ENCODE peak calls at places on chromosome 4, in five cellular contexts. O, I, J, Y and A are unnamed samples. For H3K27me3, the result is how much of the 10 kb centered on the place peaks cover.

GRCh38 chr4:181647396-181648107 is 595.6 kb upstream of the TENM3 start:
- DNase-seq in Y (no peak), J (peak), I (no peak), O (peak), A (no peak)

GRCh38 chr4:85495621-85496020 is 20.7 kb downstream of the ARHGAP24 start:
- DNase-seq in Y (no peak), O (peak), J (no peak), I (no peak), A (no peak)

GRCh38 chr4:127748957-127749356 is 18.8 kb downstream of the SLC25A31 start:
- DNase-seq in Y (no peak), J (no peak), I (no peak), O (no peak), A (no peak)

GRCh38 chr4:89000844-89001360 is 56.1 kb downstream of the FAM13A start:
- DNase-seq in I (no peak), J (peak), Y (no peak), O (peak), A (no peak)

GRCh38 chr4:152500798-152501434 is 35.0 kb downstream of the FBXW7 start:
- DNase-seq in J (peak), Y (no peak), I (peak), O (peak), A (peak)

GRCh38 chr4:182297659-182298058 is 54.5 kb downstream of the TENM3 start:
- DNase-seq in O (no peak), I (no peak), J (peak), Y (no peak), A (no peak)

GRCh38 chr4:28313729-28314713 is 1453.4 kb downstream of the STIM2 start:
- DNase-seq in O (no peak), I (no peak), Y (no peak), J (no peak), A (no peak)

GRCh38 chr4:124179521-124180186 is 532.9 kb downstream of the ANKRD50 start:
- DNase-seq in Y (no peak), J (no peak), I (no peak), O (no peak), A (no peak)

GRCh38 chr4:130071746-130072145 is 975.8 kb downstream of the C4orf33 start:
- DNase-seq in Y (no peak), I (no peak), O (no peak), J (no peak), A (no peak)

GRCh38 chr4:124199755-124200154 is 512.8 kb downstream of the ANKRD50 start:
- DNase-seq in I (no peak), O (peak), J (peak), Y (no peak), A (no peak)

GRCh38 chr4:181688416-181688815 is 554.8 kb upstream of the TENM3 start:
- DNase-seq in J (peak), Y (no peak), O (peak), I (no peak), A (no peak)

GRCh38 chr4:101418055-101418454 is 70.7 kb upstream of the PPP3CA start:
- DNase-seq in Y (no peak), I (no peak), J (peak), O (no peak), A (no peak)

GRCh38 chr4:168433576-168433975 is 46.7 kb downstream of the DDX60L start:
- DNase-seq in J (peak), I (no peak), Y (no peak), O (peak), A (no peak)

GRCh38 chr4:634599-634985 is 9.2 kb downstream of the PDE6B start:
- DNase-seq in J (no peak), I (no peak), Y (no peak), O (no peak), A (no peak)

GRCh38 chr4:5037553-5038551 is 13.4 kb upstream of the STK32B start:
- DNase-seq in O (peak), Y (no peak), I (no peak), J (peak), A (no peak)

GRCh38 chr4:155578219-155578618 is 88.4 kb upstream of the GUCY1A1 start:
- DNase-seq in I (no peak), O (no peak), J (peak), Y (no peak), A (no peak)

GRCh38 chr4:88514557-88515511 is 8.7 kb downstream of the PYURF start:
- DNase-seq in J (no peak), I (no peak), Y (no peak), O (no peak), A (no peak)

GRCh38 chr4:102390438-102390837 is 45.2 kb upstream of the SLC39A8 start:
- DNase-seq in O (peak), Y (no peak), J (peak), I (no peak), A (no peak)

GRCh38 chr4:164596927-164597326 is 157.0 kb upstream of the SMIM31 start:
- DNase-seq in Y (no peak), O (no peak), I (no peak), J (no peak), A (no peak)

GRCh38 chr4:179344861-179345260 is 1902.6 kb upstream of the AGA start:
- DNase-seq in O (no peak), J (no peak), Y (no peak), I (no peak), A (no peak)
- H3K27me3 ChIP-seq in O (under half), J (under half), Y (under half), I (under half), A (under half)

GRCh38 chr4:108156391-108156790 is 12.3 kb downstream of the LEF1 start:
- DNase-seq in J (no peak), O (no peak), I (no peak), Y (no peak), A (no peak)
- H3K27me3 ChIP-seq in J (under half), O (half or more), I (under half), Y (half or more), A (under half)

GRCh38 chr4:112704991-112705845 is 68.3 kb downstream of the LARP7 start:
- DNase-seq in J (peak), I (peak), O (peak), Y (peak), A (peak)
- H3K27me3 ChIP-seq in J (under half), I (under half), O (half or more), Y (under half), A (under half)

GRCh38 chr4:185993328-185993973 is 75.5 kb upstream of the TLR3 start:
- DNase-seq in O (no peak), I (no peak), Y (no peak), J (no peak), A (no peak)

GRCh38 chr4:185987976-185988627 is 80.9 kb upstream of the TLR3 start:
- DNase-seq in O (peak), Y (no peak), I (no peak), J (peak), A (no peak)

GRCh38 chr4:185994750-185995149 is 74.2 kb upstream of the TLR3 start:
- DNase-seq in Y (no peak), O (no peak), I (no peak), J (no peak), A (no peak)

GRCh38 chr4:185992585-185992984 is 76.4 kb upstream of the TLR3 start:
- DNase-seq in I (no peak), J (no peak), Y (no peak), O (no peak), A (no peak)

DNA sequence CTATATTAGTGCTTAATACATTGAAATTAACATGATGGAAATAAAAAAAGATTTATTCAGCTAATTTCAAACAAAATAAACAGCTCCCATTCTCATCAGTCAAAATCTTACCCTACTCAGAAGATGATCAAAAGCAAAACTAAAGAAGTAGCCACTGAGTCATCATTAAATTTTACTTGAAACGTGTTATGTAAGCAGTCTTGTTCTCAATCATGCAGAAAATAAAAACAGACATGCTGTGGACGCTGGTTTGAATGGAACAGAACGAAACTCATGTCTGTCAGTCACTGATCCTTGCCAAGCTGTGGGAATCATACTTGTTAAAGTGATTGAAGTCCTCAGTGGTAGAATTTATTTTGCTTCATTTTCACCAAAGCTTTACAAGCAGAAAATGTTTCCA is 77.2 kb upstream of the TLR3 start:
- DNase-seq in I (no peak), Y (no peak), J (no peak), O (no peak), A (no peak)
- H3K27me3 ChIP-seq in I (under half), Y (under half), J (under half), O (under half), A (under half)

GRCh38 chr4:56654238-56654632 is 26.9 kb downstream of the HOPX start:
- DNase-seq in I (peak), J (peak), O (no peak), Y (no peak), A (no peak)
- H3K27me3 ChIP-seq in I (under half), J (half or more), O (half or more), Y (under half), A (under half)

GRCh38 chr4:175999944-176000343 is 65.7 kb upstream of the WDR17 start:
- DNase-seq in Y (no peak), J (no peak), I (no peak), O (no peak), A (no peak)

GRCh38 chr4:175998782-175999181 is 66.9 kb upstream of the WDR17 start:
- DNase-seq in J (no peak), I (no peak), O (no peak), Y (no peak), A (peak)

GRCh38 chr4:176001171-176002006 is 64.3 kb upstream of the WDR17 start:
- DNase-seq in Y (no peak), I (no peak), J (peak), O (peak), A (peak)

GRCh38 chr4:175996231-175996630 is 69.4 kb upstream of the WDR17 start:
- DNase-seq in O (no peak), J (no peak), Y (no peak), I (no peak), A (no peak)

DNA sequence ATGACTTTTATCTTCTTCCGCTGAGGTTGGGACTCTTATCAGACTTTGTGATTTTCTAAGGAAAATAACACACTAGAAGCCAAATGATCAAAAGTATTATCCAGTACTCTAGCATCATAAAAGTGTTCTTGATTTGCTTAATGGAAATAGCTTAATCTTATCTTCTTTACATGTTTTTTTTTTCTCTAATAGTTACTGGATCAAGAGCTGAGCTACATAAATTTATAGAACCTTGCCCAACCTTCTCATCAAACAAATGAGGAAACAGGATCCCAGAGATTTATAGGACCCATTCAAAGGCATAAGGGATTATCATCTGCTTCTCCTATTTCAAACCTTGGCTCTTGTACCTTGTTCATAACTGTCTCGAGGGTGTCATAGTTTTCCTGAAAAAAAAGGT is 68.3 kb upstream of the WDR17 start:
- DNase-seq in O (no peak), J (no peak), I (no peak), Y (no peak), A (no peak)
- H3K27me3 ChIP-seq in O (under half), J (under half), I (under half), Y (half or more), A (under half)

GRCh38 chr4:139955600-139955999 is 198.4 kb downstream of the MAML3 start:
- DNase-seq in J (no peak), Y (no peak), I (no peak), O (no peak), A (no peak)
- H3K27me3 ChIP-seq in J (under half), Y (under half), I (under half), O (under half), A (under half)

GRCh38 chr4:54101190-54102041 is 1.5 kb downstream of the GSX2 start:
- DNase-seq in Y (no peak), I (no peak), O (no peak), J (no peak), A (no peak)
- H3K27me3 ChIP-seq in Y (half or more), I (half or more), O (under half), J (half or more), A (half or more)

GRCh38 chr4:70473691-70474090 is 1.7 kb downstream of the MUC7 start:
- DNase-seq in J (no peak), Y (no peak), I (no peak), O (no peak), A (no peak)

GRCh38 chr4:70471897-70472296 is at the start of gene MUC7:
- DNase-seq in Y (no peak), I (no peak), J (no peak), O (no peak), A (no peak)
- H3K27me3 ChIP-seq in Y (under half), I (under half), J (under half), O (under half), A (under half)